ENCODE peak calls at places on chromosomes 6 and 20, in ten cellular contexts. S is psoas muscle, F is neuronal stem cell, U is SJSA1, J is sigmoid colon, Q is IMR-90, P is K562, C is ovary, R is Karpas-422, O is adrenal gland. V is an unnamed sample.
A peak's percentile ranks its signal among the peaks of the same experiment; 100 is the strongest.

GRCh38 chr6:20534906-20535305 is 649 bp downstream of the CDKAL1 start:
- DNase-seq in O (no peak), C (no peak), U (no peak), F (no peak), J (no peak), P (no peak), S (no peak), R (peak; percentile 59), Q (no peak), V (peak; percentile 33)

GRCh38 chr6:140960566-140960965 is 1172.2 kb upstream of the GJE1 start:
- DNase-seq in F (no peak), Q (peak; percentile 70), P (no peak), O (no peak), S (no peak), R (no peak), U (no peak), J (no peak), C (no peak), V (no peak)

GRCh38 chr6:89299451-89299850 is 15.6 kb downstream of the GABRR2 start:
- DNase-seq in O (no peak), S (no peak), R (no peak), U (no peak), Q (peak; percentile 24), C (no peak), P (no peak), F (no peak), J (no peak), V (no peak)

GRCh38 chr6:129893513-129894098 is 32.5 kb upstream of the TMEM244 start:
- DNase-seq in O (no peak), Q (peak; percentile 51), J (no peak), R (peak; percentile 45), P (peak; percentile 46), C (no peak), S (no peak), U (no peak), F (no peak), V (no peak)

GRCh38 chr6:155341130-155341828 is 27.0 kb upstream of the TFB1M start:
- DNase-seq in U (no peak), J (no peak), O (no peak), S (no peak), F (no peak), P (no peak), C (no peak), Q (peak; percentile 74), R (no peak), V (no peak)

GRCh38 chr6:3340358-3340798 is 81.6 kb downstream of the PSMG4 start:
- DNase-seq in C (no peak), R (no peak), O (no peak), U (no peak), F (no peak), J (no peak), Q (no peak), P (no peak), S (no peak), V (no peak)

GRCh38 chr6:387293-387694 is 4.3 kb upstream of the IRF4 start:
- DNase-seq in J (no peak), U (no peak), O (no peak), R (no peak), S (no peak), C (no peak), Q (peak; percentile 54), P (no peak), F (no peak), V (no peak)

GRCh38 chr6:145815351-145815772 is 767 bp upstream of the FBXO30 start:
- DNase-seq in C (no peak), F (no peak), P (peak; percentile 52), R (peak; percentile 46), S (peak; percentile 40), O (peak; percentile 65), Q (peak; percentile 8), J (peak; percentile 71), U (peak; percentile 49), V (no peak)

GRCh38 chr20:3248993-3249347 is 10.0 kb upstream of the SLC4A11 start:
- DNase-seq in J (no peak), F (no peak), P (no peak), S (no peak), U (no peak), C (no peak), Q (no peak), R (no peak), O (no peak), V (no peak)

GRCh38 chr6:124887872-124888580 is 74.2 kb upstream of the RNF217 start:
- DNase-seq in J (no peak), C (no peak), O (no peak), U (no peak), P (no peak), S (no peak), F (no peak), R (no peak), Q (no peak), V (no peak)

GRCh38 chr6:14921170-14921569 is 324.7 kb upstream of the JARID2 start:
- DNase-seq in F (no peak), U (no peak), Q (peak; percentile 12), J (peak; percentile 82), O (peak; percentile 92), S (peak; percentile 83), C (peak; percentile 43), R (no peak), P (peak; percentile 25), V (no peak)

GRCh38 chr6:117601811-117602150 is 530 bp downstream of the GOPC start:
- DNase-seq in P (no peak), J (no peak), O (peak; percentile 56), F (no peak), S (peak; percentile 18), R (peak; percentile 65), C (no peak), U (no peak), Q (no peak), V (no peak)

DNA sequence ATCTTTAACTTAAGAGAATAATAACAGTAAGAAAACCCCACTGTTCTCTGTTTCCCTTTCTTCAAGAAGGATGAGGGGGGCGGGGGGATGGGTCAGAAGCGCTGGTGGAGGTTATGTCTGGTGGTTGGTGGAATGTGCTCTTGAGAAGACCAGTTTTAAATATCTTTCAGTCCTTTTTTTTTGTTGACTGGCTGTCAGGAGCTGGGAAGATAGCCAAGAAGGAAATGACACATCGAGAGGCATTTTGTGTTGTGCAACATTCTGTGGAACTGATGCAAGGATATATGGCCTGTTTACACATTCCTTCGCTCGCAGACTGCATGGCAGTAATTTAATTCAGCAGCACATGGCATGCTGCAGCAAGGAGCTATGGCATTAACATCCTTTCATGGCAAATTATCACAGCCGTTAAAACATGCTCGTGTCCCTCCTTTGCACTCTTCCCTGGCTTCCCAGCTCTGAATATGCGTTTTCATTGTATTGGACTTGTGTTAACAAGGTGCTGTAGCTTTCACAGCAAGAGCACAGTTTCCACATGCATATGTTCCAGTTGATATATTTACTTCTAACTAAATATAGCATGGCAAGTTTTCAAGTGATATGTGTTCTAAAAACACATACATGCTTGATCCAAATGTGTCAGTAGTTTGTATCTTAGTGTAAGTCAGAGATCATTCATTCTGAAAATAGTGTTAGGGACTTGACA is 68.2 kb upstream of the SUPT3H start:
- DNase-seq in C (no peak), R (no peak), S (peak; percentile 59), P (peak; percentile 94), F (peak; percentile 5), Q (peak; percentile 99), U (peak; percentile 92), J (peak; percentile 79), O (peak; percentile 88), V (no peak)
- H3K4me3 ChIP-seq in C (no peak overlapping the region), R (no peak overlapping the region), S (peak overlapping the region; percentile 37), P (no peak overlapping the region), F (no peak overlapping the region), Q (no peak overlapping the region), U (no peak overlapping the region), J (no peak overlapping the region), O (no peak overlapping the region), V (no peak overlapping the region)

GRCh38 chr6:33746036-33746600 is 587 bp downstream of the IP6K3 start:
- DNase-seq in S (peak; percentile 86), O (no peak), U (peak; percentile 84), J (peak; percentile 96), Q (peak; percentile 61), C (peak; percentile 51), R (no peak), P (no peak), F (no peak), V (no peak)
- H3K27ac ChIP-seq in S (peak overlapping the region; percentile 100), O (peak overlapping the region; percentile 61), U (peak overlapping the region; percentile 53), J (peak overlapping the region; percentile 90), Q (peak overlapping the region; percentile 30), C (no peak overlapping the region), R (no peak overlapping the region), P (no peak overlapping the region), F (peak overlapping the region; percentile 66), V (no peak overlapping the region)

GRCh38 chr20:35451295-35451694 is 4.1 kb upstream of the CEP250 start:
- DNase-seq in O (no peak), U (no peak), F (no peak), Q (no peak), R (no peak), J (no peak), C (no peak), P (no peak), S (no peak), V (no peak)
- H3K4me1 ChIP-seq in O (peaks cover 11% of the 10 kb centered on the region), U (peaks cover 6% of the 10 kb centered on the region), F (no peaks in the 10 kb centered on the region), Q (peaks cover 3% of the 10 kb centered on the region), R (peaks cover 17% of the 10 kb centered on the region), J (peaks cover 13% of the 10 kb centered on the region), C (no peaks in the 10 kb centered on the region), P (peaks cover 8% of the 10 kb centered on the region), S (peaks cover 11% of the 10 kb centered on the region), V (no peaks in the 10 kb centered on the region)

DNA sequence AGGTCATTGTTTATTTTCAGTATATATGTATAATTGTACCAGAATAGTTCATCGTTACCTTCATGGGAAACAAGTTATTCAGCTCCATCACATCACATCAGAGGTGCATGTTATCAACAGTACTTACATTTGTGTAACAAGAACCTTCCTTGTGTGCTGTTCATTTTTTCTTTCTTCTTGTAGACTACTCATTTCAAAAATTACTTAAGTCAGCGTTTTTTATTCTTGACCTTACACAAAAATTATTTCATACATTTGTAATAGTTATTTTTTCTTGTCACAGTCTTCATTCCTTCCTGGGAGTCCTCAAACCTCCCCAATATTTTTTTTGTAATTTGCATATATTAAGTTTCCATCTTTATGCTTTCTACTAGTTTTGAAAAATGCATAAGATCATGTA is 725.7 kb upstream of the ADGRB3 start:
- DNase-seq in P (no peak), Q (no peak), S (no peak), U (no peak), J (no peak), F (no peak), R (no peak), C (no peak), O (no peak), V (no peak)
- H3K4me3 ChIP-seq in P (no peak overlapping the region), Q (no peak overlapping the region), S (no peak overlapping the region), U (no peak overlapping the region), J (no peak overlapping the region), F (no peak overlapping the region), R (no peak overlapping the region), C (no peak overlapping the region), O (no peak overlapping the region), V (no peak overlapping the region)

DNA sequence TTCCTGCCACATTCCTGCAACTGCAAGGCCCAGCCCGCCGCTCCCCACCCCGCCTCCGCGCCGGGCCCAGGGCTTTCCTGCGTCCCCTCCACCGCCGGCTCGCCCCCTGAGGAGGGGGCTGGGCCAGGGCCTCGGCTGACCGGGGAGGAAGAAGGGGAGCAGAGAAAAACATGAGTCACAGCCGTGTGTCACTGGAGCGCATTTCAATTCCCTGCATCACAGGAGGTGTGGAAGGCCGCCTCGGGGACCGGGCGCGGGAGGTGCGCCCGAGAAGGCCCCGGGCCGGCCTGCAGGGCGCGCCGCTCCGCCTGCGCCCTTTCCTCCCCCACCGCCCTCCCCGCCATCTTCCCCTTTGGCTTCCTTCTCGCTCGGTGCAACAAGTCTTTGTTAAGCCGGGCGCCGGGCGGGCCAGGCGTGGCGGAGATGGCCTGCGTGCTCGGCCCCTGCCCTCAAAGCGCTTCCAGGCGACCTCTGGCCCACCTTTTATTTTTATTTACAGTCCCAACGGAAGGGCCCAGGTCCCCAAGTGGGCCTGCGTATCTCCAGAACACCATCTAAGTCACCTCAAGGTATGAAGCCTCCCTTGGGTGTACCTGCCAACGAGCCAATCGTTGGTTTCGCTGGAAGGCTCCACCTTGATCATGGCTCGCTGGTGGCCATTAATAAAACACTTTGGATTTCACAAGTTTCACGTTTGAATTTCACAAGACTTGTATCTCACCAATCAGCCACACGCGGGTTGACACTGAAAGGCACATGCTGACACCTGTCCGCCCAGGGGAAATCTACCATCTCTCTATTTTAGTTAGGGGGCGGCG is 859 bp upstream of the HMGA1 start:
- DNase-seq in F (peak; percentile 67), Q (peak; percentile 92), C (peak; percentile 59), U (no peak), S (peak; percentile 55), J (peak; percentile 78), O (peak; percentile 73), P (peak; percentile 88), R (peak; percentile 82), V (peak; percentile 89)
- H3K27ac ChIP-seq in F (peak overlapping the region; percentile 94), Q (peak overlapping the region; percentile 56), C (peak overlapping the region; percentile 76), U (no peak overlapping the region), S (peak overlapping the region; percentile 96), J (peak overlapping the region; percentile 95), O (peak overlapping the region; percentile 82), P (peak overlapping the region; percentile 95), R (peak overlapping the region; percentile 81), V (peak overlapping the region; percentile 97)

V was measured in CD4-positive, alpha-beta memory T cell.